ENCODE peak calls at places on chromosome 21, in five cellular contexts. A is activated CD4-positive, CD25-positive, alpha-beta regulatory T cell; V is Daoy; H is nucleus accumbens; T is choroid plexus epithelial cell. C is an unnamed sample.

GRCh38 chr21:26405735-26406361 is 167.2 kb downstream of the CYYR1 start:
- DNase-seq in A (no peak), V (peak), H (no peak), T (peak), C (no peak)

GRCh38 chr21:42120056-42120903 is 49.2 kb downstream of the UMODL1 start:
- DNase-seq in A (no peak), V (no peak), H (no peak), T (no peak), C (no peak)

GRCh38 chr21:38599381-38599975 is 101.2 kb upstream of the ERG start:
- DNase-seq in A (no peak), V (no peak), H (no peak), T (no peak), C (no peak)

GRCh38 chr21:26842976-26843911 is 2.0 kb downstream of the ADAMTS1 start:
- DNase-seq in A (no peak), V (peak), H (peak), T (peak), C (no peak)

GRCh38 chr21:34073032-34073748 is at the start of the genes MRPS6 and SLC5A3:
- DNase-seq in A (peak), V (peak), H (peak), T (peak), C (peak)

GRCh38 chr21:43639470-43640178 is 19.7 kb downstream of the HSF2BP start:
- DNase-seq in A (no peak), V (no peak), H (no peak), T (peak), C (no peak)

GRCh38 chr21:40707271-40707670 is 139.7 kb downstream of the DSCAM start:
- DNase-seq in A (no peak), V (no peak), H (no peak), T (no peak), C (no peak)

GRCh38 chr21:26752849-26753248 is 92.4 kb downstream of the ADAMTS1 start:
- DNase-seq in A (no peak), V (no peak), H (no peak), T (no peak), C (no peak)

GRCh38 chr21:42406201-42406601 is 2.5 kb downstream of the UBASH3A start:
- DNase-seq in A (no peak), V (no peak), H (no peak), T (no peak), C (no peak)

GRCh38 chr21:14482165-14482564 is 64.0 kb downstream of the SAMSN1 start:
- DNase-seq in A (no peak), V (no peak), H (no peak), T (no peak), C (no peak)

GRCh38 chr21:28126521-28127317 is 866.0 kb downstream of the LTN1 start:
- DNase-seq in A (no peak), V (no peak), H (no peak), T (no peak), C (no peak)

GRCh38 chr21:41761211-41762181 is 5.4 kb downstream of the RIPK4 start:
- DNase-seq in A (no peak), V (peak), H (no peak), T (no peak), C (no peak)

GRCh38 chr21:23507501-23507900 is 2099.8 kb downstream of the MRPL39 start:
- DNase-seq in A (no peak), V (no peak), H (no peak), T (no peak), C (no peak)

GRCh38 chr21:44694776-44695175 is 2.2 kb upstream of the KRTAP10-12 start:
- DNase-seq in A (no peak), V (no peak), H (no peak), T (no peak), C (no peak)